ENCODE peak calls at places on chromosomes 6 and 20, in ten cellular contexts. W, H, U, L, C, T, D, E, R and N are unnamed samples.

GRCh38 chr6:136506124-136506799 is 44.0 kb downstream of the MAP7 start:
- DNase-seq in U (no peak), T (no peak), C (peak; percentile 58), W (no peak), H (no peak), L (no peak), R (no peak), D (no peak), E (no peak), N (no peak)

GRCh38 chr6:29483186-29483585 is 4.6 kb downstream of the MAS1L start:
- DNase-seq in U (no peak), H (no peak), L (no peak), R (no peak), T (no peak), C (no peak), W (no peak), D (no peak), E (no peak), N (no peak)

GRCh38 chr6:85417336-85417735 is 32.5 kb upstream of the NT5E start:
- DNase-seq in E (peak; percentile 20), W (no peak), C (no peak), T (no peak), U (no peak), H (no peak), L (no peak), D (no peak), R (peak; percentile 75), N (no peak)

GRCh38 chr20:61968932-61969331 is 96.7 kb downstream of the TAF4 start:
- DNase-seq in L (no peak), R (no peak), C (no peak), T (no peak), D (no peak), W (peak; percentile 35), U (no peak), E (no peak), H (no peak), N (no peak)

GRCh38 chr6:30378290-30378937 is 33.5 kb downstream of the RPP21 start:
- DNase-seq in R (peak; percentile 19), U (no peak), E (peak; percentile 28), W (no peak), T (peak; percentile 74), D (no peak), C (no peak), H (no peak), L (no peak), N (no peak)

GRCh38 chr6:156825475-156825874 is 48.3 kb downstream of the ARID1B start:
- DNase-seq in U (no peak), T (no peak), E (no peak), W (no peak), R (no peak), C (no peak), H (no peak), L (no peak), D (no peak), N (no peak)

GRCh38 chr6:127582777-127583462 is 5.9 kb downstream of the C6orf58 start:
- DNase-seq in R (peak; percentile 89), C (no peak), E (peak; percentile 86), D (no peak), U (no peak), L (no peak), W (no peak), T (no peak), H (no peak), N (no peak)

GRCh38 chr6:33905081-33905609 is 101.3 kb upstream of the MLN start:
- DNase-seq in L (peak; percentile 37), R (no peak), H (no peak), W (peak; percentile 78), C (no peak), D (no peak), T (no peak), U (no peak), E (peak; percentile 14), N (no peak)

GRCh38 chr20:10209091-10209490 is 9.5 kb upstream of the SNAP25 start:
- DNase-seq in H (no peak), U (no peak), C (no peak), E (no peak), T (no peak), D (no peak), W (no peak), L (no peak), R (peak; percentile 73), N (no peak)

GRCh38 chr6:77511860-77512259 is 48.6 kb upstream of the HTR1B start:
- DNase-seq in R (no peak), H (no peak), T (no peak), D (no peak), U (no peak), E (peak; percentile 19), W (no peak), L (no peak), C (no peak), N (no peak)

GRCh38 chr6:75210885-75211739 is 5.3 kb upstream of the COL12A1 start:
- DNase-seq in U (no peak), C (peak; percentile 54), H (peak; percentile 59), T (peak; percentile 88), W (no peak), L (no peak), D (no peak), E (peak; percentile 47), R (peak; percentile 79), N (peak; percentile 57)

GRCh38 chr6:41646026-41646795 is 7.9 kb downstream of the MDFI start:
- DNase-seq in T (no peak), H (no peak), R (no peak), L (no peak), C (no peak), W (no peak), U (no peak), E (no peak), D (no peak), N (no peak)
- H3K4me3 ChIP-seq in T (peak overlapping the region; percentile 24), H (no peak overlapping the region), R (no peak overlapping the region), L (no peak overlapping the region), C (no peak overlapping the region), W (no peak overlapping the region), U (no peak overlapping the region), E (no peak overlapping the region), D (no peak overlapping the region), N (no peak overlapping the region)

DNA sequence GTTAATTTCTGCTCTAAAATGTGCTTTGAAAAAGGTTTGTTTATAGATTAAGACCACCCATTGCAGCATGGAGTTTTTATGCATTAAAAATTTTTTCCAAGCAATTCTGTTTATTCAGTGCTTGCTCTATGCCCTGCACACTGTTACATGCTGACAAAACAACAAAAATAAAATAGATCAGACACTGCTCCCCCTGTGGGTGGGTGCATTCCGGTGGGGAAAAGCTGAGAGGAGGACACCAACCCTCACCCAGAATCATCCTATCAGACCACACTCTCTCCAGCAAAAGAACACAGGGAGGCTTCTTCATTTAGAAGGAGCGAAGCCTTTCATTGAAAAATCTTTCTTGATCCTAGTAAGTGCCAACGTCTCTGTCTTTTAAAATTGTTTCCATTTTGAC is 102.6 kb downstream of the F13A1 start:
- DNase-seq in U (no peak), R (no peak), C (no peak), T (peak; percentile 15), E (no peak), D (no peak), W (no peak), H (no peak), L (no peak), N (no peak)
- TF ChIP-seq CTCF in U (no peak), R (no peak), C (no peak), T (peak; percentile 23), E (no peak), D (no peak), W (no peak), H (no peak), L (no peak), N (no peak)

GRCh38 chr6:113287396-113287795 is 569.7 kb upstream of the MARCKS start:
- DNase-seq in W (no peak), L (no peak), E (no peak), H (no peak), T (no peak), U (no peak), D (no peak), C (no peak), R (no peak), N (no peak)

GRCh38 chr6:113290684-113291083 is 566.5 kb upstream of the MARCKS start:
- DNase-seq in T (no peak), H (no peak), L (no peak), C (no peak), W (no peak), D (no peak), U (no peak), R (no peak), E (no peak), N (no peak)

GRCh38 chr6:113291751-113292445 is 565.2 kb upstream of the MARCKS start:
- DNase-seq in R (peak; percentile 51), L (no peak), U (no peak), H (no peak), D (no peak), W (no peak), E (no peak), C (no peak), T (no peak), N (no peak)

GRCh38 chr6:113288409-113288808 is 568.7 kb upstream of the MARCKS start:
- DNase-seq in L (no peak), R (no peak), E (no peak), D (no peak), W (no peak), T (no peak), U (no peak), H (no peak), C (no peak), N (no peak)

DNA sequence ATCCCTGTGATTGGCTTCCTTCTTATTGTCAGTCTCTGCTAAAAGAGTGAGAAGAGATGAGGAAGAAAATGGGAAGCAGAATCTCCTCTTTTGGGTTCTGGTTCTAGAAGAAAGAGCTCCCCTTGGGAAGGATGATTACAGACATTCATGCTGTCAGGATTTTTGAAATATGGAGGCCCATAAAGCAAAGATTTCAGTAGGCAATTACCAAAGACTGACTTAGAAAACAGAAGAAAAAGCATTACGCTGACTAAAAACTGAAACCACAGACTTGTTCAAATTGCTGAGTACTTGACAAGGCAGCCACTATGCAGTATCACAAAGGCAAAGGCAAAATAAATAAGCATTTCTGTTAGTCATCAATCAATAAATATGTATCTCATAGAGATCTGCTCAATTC is 564.0 kb upstream of the MARCKS start:
- DNase-seq in T (no peak), C (no peak), R (no peak), E (no peak), L (no peak), U (no peak), W (no peak), D (no peak), H (no peak), N (no peak)
- H3K27ac ChIP-seq in T (no peak overlapping the region), C (no peak overlapping the region), R (no peak overlapping the region), E (no peak overlapping the region), L (no peak overlapping the region), U (no peak overlapping the region), W (no peak overlapping the region), D (no peak overlapping the region), H (no peak overlapping the region), N (no peak overlapping the region)

DNA sequence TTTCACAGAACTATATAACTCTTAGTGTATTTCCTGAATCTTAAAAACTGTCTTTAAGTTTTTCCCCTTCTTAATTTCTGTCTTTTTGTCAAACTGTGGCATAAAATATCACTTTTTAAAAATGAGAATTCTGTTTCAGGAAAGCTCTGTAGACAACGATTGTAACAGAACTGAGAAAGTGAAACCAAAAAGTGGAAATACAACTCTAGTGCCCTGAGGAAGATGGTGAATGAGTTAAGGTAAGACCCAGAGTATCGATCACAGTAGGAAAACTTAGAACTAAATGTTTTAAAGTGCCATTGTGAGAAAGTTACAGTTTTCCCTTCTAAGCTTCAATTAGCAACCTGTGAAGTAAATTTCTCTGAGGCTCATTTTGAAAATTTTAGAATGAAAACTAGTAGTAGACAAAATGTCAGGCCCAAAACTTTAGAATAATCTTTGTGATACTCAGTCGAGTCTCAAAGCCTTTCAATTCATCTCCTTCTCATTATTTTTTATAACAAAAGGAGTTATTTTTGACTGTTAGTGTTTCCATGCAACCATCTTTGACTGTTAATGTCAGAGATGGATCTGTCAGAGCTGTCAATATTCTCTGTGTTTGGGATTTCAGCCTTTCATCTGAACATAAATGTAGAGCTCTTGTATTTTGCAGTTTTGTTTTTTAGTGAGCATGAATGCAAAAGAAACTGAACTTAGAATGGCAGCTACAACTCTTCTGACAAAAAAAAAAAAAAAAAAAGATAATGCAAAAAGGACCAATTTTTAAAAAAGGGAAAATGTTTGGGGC is 19.0 kb upstream of the TRDN start:
- DNase-seq in E (peak; percentile 11), L (no peak), W (no peak), T (no peak), R (no peak), C (no peak), U (no peak), H (no peak), D (no peak), N (no peak)
- H3K4me3 ChIP-seq in E (peak overlapping the region; percentile 11), L (no peak overlapping the region), W (peak overlapping the region; percentile 16), T (no peak overlapping the region), R (no peak overlapping the region), C (no peak overlapping the region), U (peak overlapping the region; percentile 8), H (no peak overlapping the region), D (no peak overlapping the region), N (peak overlapping the region; percentile 43)